ENCODE peak calls at places on chromosomes 4 and X, in six cellular contexts. One of them, this sample, is unnamed.

GRCh38 chr4:74628808-74629616 is 165.3 kb downstream of the BTC start:
- DNase-seq in neuronal stem cell: no peak
- DNase-seq in IMR-90: peak
- DNase-seq in mesenchymal stem cell: peak
- DNase-seq in H1: no peak
- DNase-seq in trophoblast cell: no peak
- DNase-seq in this sample: no peak

GRCh38 chrX:114344756-114345155 is 239.1 kb upstream of the HTR2C start:
- DNase-seq in neuronal stem cell: peak
- DNase-seq in IMR-90: peak
- DNase-seq in mesenchymal stem cell: peak
- DNase-seq in H1: no peak
- DNase-seq in trophoblast cell: no peak
- DNase-seq in this sample: no peak

GRCh38 chr4:8385106-8385505 is 55.4 kb downstream of the ACOX3 start:
- DNase-seq in neuronal stem cell: no peak
- DNase-seq in IMR-90: no peak
- DNase-seq in mesenchymal stem cell: no peak
- DNase-seq in H1: no peak
- DNase-seq in trophoblast cell: no peak
- DNase-seq in this sample: no peak

GRCh38 chr4:152316969-152317368 is 218.9 kb downstream of the FBXW7 start:
- DNase-seq in neuronal stem cell: no peak
- DNase-seq in IMR-90: peak
- DNase-seq in mesenchymal stem cell: peak
- DNase-seq in H1: no peak
- DNase-seq in trophoblast cell: no peak
- DNase-seq in this sample: no peak

GRCh38 chr4:136343340-136343739 is 1189.0 kb downstream of the PCDH18 start:
- DNase-seq in neuronal stem cell: no peak
- DNase-seq in IMR-90: no peak
- DNase-seq in mesenchymal stem cell: no peak
- DNase-seq in H1: no peak
- DNase-seq in trophoblast cell: no peak
- DNase-seq in this sample: no peak

GRCh38 chrX:47613082-47613481 is 6.6 kb downstream of the SYN1 start:
- DNase-seq in neuronal stem cell: no peak
- DNase-seq in IMR-90: no peak
- DNase-seq in mesenchymal stem cell: no peak
- DNase-seq in H1: no peak
- DNase-seq in trophoblast cell: no peak
- DNase-seq in this sample: no peak

GRCh38 chrX:39645059-39645895 is 452.5 kb downstream of the BCOR start:
- DNase-seq in neuronal stem cell: no peak
- DNase-seq in IMR-90: peak
- DNase-seq in mesenchymal stem cell: peak
- DNase-seq in H1: no peak
- DNase-seq in trophoblast cell: no peak
- DNase-seq in this sample: no peak

GRCh38 chrX:23908219-23909003 is 605 bp downstream of the CXorf58 start:
- DNase-seq in neuronal stem cell: no peak
- DNase-seq in IMR-90: no peak
- DNase-seq in mesenchymal stem cell: no peak
- DNase-seq in H1: no peak
- DNase-seq in trophoblast cell: no peak
- DNase-seq in this sample: peak

GRCh38 chr4:24477919-24478318 is 106.4 kb downstream of the DHX15 start:
- DNase-seq in neuronal stem cell: no peak
- DNase-seq in IMR-90: peak
- DNase-seq in mesenchymal stem cell: peak
- DNase-seq in H1: no peak
- DNase-seq in trophoblast cell: no peak
- DNase-seq in this sample: peak

GRCh38 chr4:171847751-171848150 is 34.5 kb downstream of the GALNTL6 start:
- DNase-seq in neuronal stem cell: no peak
- DNase-seq in IMR-90: no peak
- DNase-seq in mesenchymal stem cell: no peak
- DNase-seq in H1: no peak
- DNase-seq in trophoblast cell: no peak
- DNase-seq in this sample: no peak

GRCh38 chr4:3808597-3808996 is 42.4 kb downstream of the ADRA2C start:
- DNase-seq in neuronal stem cell: no peak
- DNase-seq in IMR-90: no peak
- DNase-seq in mesenchymal stem cell: no peak
- DNase-seq in H1: no peak
- DNase-seq in trophoblast cell: no peak
- DNase-seq in this sample: no peak

GRCh38 chr4:2858451-2859217 is 15.0 kb downstream of the ADD1 start:
- DNase-seq in neuronal stem cell: no peak
- DNase-seq in IMR-90: peak
- DNase-seq in mesenchymal stem cell: peak
- DNase-seq in H1: no peak
- DNase-seq in trophoblast cell: no peak
- DNase-seq in this sample: no peak

GRCh38 chr4:141686146-141686775 is 49.9 kb downstream of the IL15 start:
- DNase-seq in neuronal stem cell: no peak
- DNase-seq in IMR-90: peak
- DNase-seq in mesenchymal stem cell: peak
- DNase-seq in H1: no peak
- DNase-seq in trophoblast cell: peak
- DNase-seq in this sample: no peak

GRCh38 chr4:190014771-190015537 is 12.1 kb downstream of the FRG2 start:
- DNase-seq in neuronal stem cell: no peak
- DNase-seq in IMR-90: no peak
- DNase-seq in mesenchymal stem cell: no peak
- DNase-seq in H1: peak
- DNase-seq in trophoblast cell: no peak
- DNase-seq in this sample: peak

GRCh38 chrX:103614999-103615398 is 7.2 kb downstream of the TCEAL3 start:
- DNase-seq in neuronal stem cell: no peak
- DNase-seq in IMR-90: no peak
- DNase-seq in mesenchymal stem cell: no peak
- DNase-seq in H1: no peak
- DNase-seq in trophoblast cell: peak
- DNase-seq in this sample: no peak

GRCh38 chr4:42641155-42641554 is 15.8 kb downstream of the ATP8A1 start:
- DNase-seq in neuronal stem cell: no peak
- DNase-seq in IMR-90: no peak
- DNase-seq in mesenchymal stem cell: no peak
- DNase-seq in H1: no peak
- DNase-seq in trophoblast cell: no peak
- DNase-seq in this sample: no peak

GRCh38 chr4:72969957-72970356 is 99.6 kb downstream of the COX18 start:
- DNase-seq in neuronal stem cell: peak
- DNase-seq in IMR-90: peak
- DNase-seq in mesenchymal stem cell: peak
- DNase-seq in H1: no peak
- DNase-seq in trophoblast cell: no peak
- DNase-seq in this sample: no peak

GRCh38 chr4:180422989-180423766 is 1820.0 kb upstream of the TENM3 start:
- DNase-seq in neuronal stem cell: no peak
- DNase-seq in IMR-90: no peak
- DNase-seq in mesenchymal stem cell: no peak
- DNase-seq in H1: no peak
- DNase-seq in trophoblast cell: no peak
- DNase-seq in this sample: no peak

GRCh38 chr4:121686265-121686664 is 10.5 kb downstream of the ANXA5 start:
- DNase-seq in neuronal stem cell: no peak
- DNase-seq in IMR-90: no peak
- DNase-seq in mesenchymal stem cell: no peak
- DNase-seq in H1: no peak
- DNase-seq in trophoblast cell: no peak
- DNase-seq in this sample: no peak

GRCh38 chr4:121680571-121680970 is 16.2 kb downstream of the ANXA5 start:
- DNase-seq in neuronal stem cell: no peak
- DNase-seq in IMR-90: no peak
- DNase-seq in mesenchymal stem cell: no peak
- DNase-seq in H1: no peak
- DNase-seq in trophoblast cell: no peak
- DNase-seq in this sample: no peak

GRCh38 chr4:121688261-121688660 is 8.5 kb downstream of the ANXA5 start:
- DNase-seq in neuronal stem cell: no peak
- DNase-seq in IMR-90: no peak
- DNase-seq in mesenchymal stem cell: no peak
- DNase-seq in H1: no peak
- DNase-seq in trophoblast cell: no peak
- DNase-seq in this sample: no peak

GRCh38 chr4:121685257-121685656 is 11.5 kb downstream of the ANXA5 start:
- DNase-seq in neuronal stem cell: no peak
- DNase-seq in IMR-90: peak
- DNase-seq in mesenchymal stem cell: peak
- DNase-seq in H1: no peak
- DNase-seq in trophoblast cell: no peak
- DNase-seq in this sample: no peak

DNA sequence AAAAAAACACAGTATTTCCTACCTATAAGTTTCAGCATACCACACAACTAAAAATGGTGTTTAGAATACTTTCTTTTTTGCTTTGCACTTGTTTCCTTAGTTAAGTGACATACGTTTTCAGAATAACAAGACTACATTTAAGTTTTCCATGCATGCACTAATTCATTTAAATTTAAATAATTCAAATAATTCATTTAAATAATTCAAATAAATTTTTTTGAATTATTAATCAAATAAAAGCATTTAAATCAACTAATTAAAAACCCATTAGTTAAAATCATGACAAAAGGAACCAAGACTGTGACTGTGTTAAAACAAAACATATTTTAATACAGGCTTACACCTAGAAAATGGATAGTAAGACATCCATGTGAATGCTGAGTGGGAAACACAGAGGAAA is 12.8 kb downstream of the ANXA5 start:
- DNase-seq in neuronal stem cell: no peak
- DNase-seq in IMR-90: no peak
- DNase-seq in mesenchymal stem cell: no peak
- DNase-seq in H1: no peak
- DNase-seq in trophoblast cell: no peak
- DNase-seq in this sample: no peak
- H3K27ac ChIP-seq in neuronal stem cell: no peak
- H3K27ac ChIP-seq in IMR-90: no peak
- H3K27ac ChIP-seq in mesenchymal stem cell: no peak
- H3K27ac ChIP-seq in H1: no peak
- H3K27ac ChIP-seq in trophoblast cell: no peak
- H3K27ac ChIP-seq in this sample: no peak

DNA sequence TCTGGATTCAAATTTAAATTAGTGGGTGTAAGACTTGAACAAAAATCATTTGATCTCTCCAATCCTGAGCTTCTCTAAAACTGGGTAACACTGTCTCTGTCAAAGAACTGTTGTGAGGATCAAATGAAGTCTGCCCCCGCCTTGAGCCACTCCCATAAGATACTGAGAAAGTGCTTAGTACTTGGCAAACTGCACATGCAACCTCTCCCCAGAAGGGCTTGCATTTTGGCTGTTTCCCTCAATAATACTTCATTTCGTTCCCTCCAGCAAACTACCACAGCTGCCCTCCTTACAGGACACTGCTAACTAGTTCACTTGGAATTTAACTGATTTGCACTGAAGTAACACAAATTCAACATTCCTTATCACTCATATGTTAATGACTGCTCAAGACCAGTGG is 79.8 kb downstream of the APBB2 start:
- DNase-seq in neuronal stem cell: no peak
- DNase-seq in IMR-90: no peak
- DNase-seq in mesenchymal stem cell: no peak
- DNase-seq in H1: no peak
- DNase-seq in trophoblast cell: no peak
- DNase-seq in this sample: no peak
- H3K14ac ChIP-seq in neuronal stem cell: no peak
- H3K14ac ChIP-seq in IMR-90: no peak
- H3K14ac ChIP-seq in mesenchymal stem cell: no peak
- H3K14ac ChIP-seq in H1: no peak
- H3K14ac ChIP-seq in trophoblast cell: peak
- H3K14ac ChIP-seq in this sample: no peak

DNA sequence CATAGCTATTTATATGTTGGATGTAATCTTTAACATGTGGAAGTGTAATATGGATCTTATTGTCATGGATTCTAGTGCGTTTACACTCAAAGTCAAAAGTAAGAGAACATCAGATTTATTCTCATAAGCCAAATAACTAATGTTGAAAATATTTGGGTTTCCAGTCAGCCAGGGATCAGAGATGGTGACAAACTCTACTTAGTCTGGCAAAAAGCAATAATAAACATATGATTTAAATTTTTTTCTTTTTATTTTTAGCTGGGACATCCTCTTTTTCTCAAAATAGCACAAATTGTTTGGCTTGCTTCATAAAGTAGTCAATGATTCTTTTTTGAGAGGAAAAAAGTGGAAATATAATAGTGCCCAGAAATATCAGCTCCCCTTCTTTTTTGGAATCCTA is 392.3 kb downstream of the ARHGAP24 start:
- DNase-seq in neuronal stem cell: no peak
- DNase-seq in IMR-90: no peak
- DNase-seq in mesenchymal stem cell: no peak
- DNase-seq in H1: no peak
- DNase-seq in trophoblast cell: no peak
- DNase-seq in this sample: no peak
- H4K91ac ChIP-seq in neuronal stem cell: no peak
- H4K91ac ChIP-seq in IMR-90: no peak
- H4K91ac ChIP-seq in mesenchymal stem cell: no peak
- H4K91ac ChIP-seq in H1: no peak
- H4K91ac ChIP-seq in trophoblast cell: no peak
- H4K91ac ChIP-seq in this sample: no peak

GRCh38 chrX:11589573-11590110 is 76.1 kb downstream of the ARHGAP6 start:
- DNase-seq in neuronal stem cell: no peak
- DNase-seq in IMR-90: no peak
- DNase-seq in mesenchymal stem cell: peak
- DNase-seq in H1: no peak
- DNase-seq in trophoblast cell: no peak
- DNase-seq in this sample: no peak

GRCh38 chrX:11597479-11597878 is 68.2 kb downstream of the ARHGAP6 start:
- DNase-seq in neuronal stem cell: no peak
- DNase-seq in IMR-90: no peak
- DNase-seq in mesenchymal stem cell: no peak
- DNase-seq in H1: no peak
- DNase-seq in trophoblast cell: no peak
- DNase-seq in this sample: no peak

GRCh38 chrX:11588097-11588496 is 77.6 kb downstream of the ARHGAP6 start:
- DNase-seq in neuronal stem cell: no peak
- DNase-seq in IMR-90: no peak
- DNase-seq in mesenchymal stem cell: no peak
- DNase-seq in H1: no peak
- DNase-seq in trophoblast cell: no peak
- DNase-seq in this sample: no peak

DNA sequence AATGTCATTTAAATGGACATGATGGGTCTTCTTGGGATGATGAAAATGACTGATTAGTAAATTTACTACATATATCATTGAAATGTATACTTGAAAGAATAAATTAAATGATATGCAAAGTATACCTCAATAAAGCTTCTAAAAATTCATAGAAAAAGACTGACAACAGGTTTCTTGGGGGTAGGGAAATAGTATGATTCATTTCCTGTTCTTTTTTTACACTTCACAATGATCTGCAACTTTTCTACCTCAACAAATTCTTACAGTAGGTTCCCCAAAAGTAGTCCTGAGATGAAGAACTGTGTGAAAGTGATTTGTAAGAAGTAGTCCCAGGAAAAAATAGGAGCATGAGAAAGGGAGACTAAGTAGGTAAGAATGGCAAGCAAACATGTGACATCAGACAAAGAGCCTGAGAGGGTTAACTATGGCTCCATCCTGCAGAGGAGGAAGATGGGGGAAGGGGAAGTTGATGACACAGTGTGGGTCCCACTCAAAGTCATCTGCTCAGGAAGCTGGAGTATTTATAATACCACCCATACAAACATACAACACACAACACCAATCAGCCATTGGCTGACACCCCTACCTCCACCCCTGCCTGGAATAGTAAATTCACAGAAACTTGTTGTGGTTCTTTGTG is 73.9 kb downstream of the ARHGAP6 start:
- DNase-seq in neuronal stem cell: no peak
- DNase-seq in IMR-90: no peak
- DNase-seq in mesenchymal stem cell: peak
- DNase-seq in H1: no peak
- DNase-seq in trophoblast cell: no peak
- DNase-seq in this sample: no peak
- H3K27ac ChIP-seq in neuronal stem cell: no peak
- H3K27ac ChIP-seq in IMR-90: no peak
- H3K27ac ChIP-seq in mesenchymal stem cell: no peak
- H3K27ac ChIP-seq in H1: no peak
- H3K27ac ChIP-seq in trophoblast cell: no peak
- H3K27ac ChIP-seq in this sample: no peak